ENCODE peak calls at places on chromosomes 4 and X, in seven cellular contexts. One of them, this sample, is unnamed.

GRCh38 chr4:25859429-25860148 is 3.2 kb downstream of the SEL1L3 start:
- DNase-seq in IMR-90: no peak
- DNase-seq in H1: no peak
- DNase-seq in mesenchymal stem cell: no peak
- DNase-seq in H9: no peak
- DNase-seq in mesendoderm: peak; percentile 18
- DNase-seq in neuronal stem cell: no peak
- DNase-seq in this sample: no peak

GRCh38 chr4:148224476-148224875 is 217.7 kb downstream of the NR3C2 start:
- DNase-seq in neuronal stem cell: no peak
- DNase-seq in IMR-90: no peak
- DNase-seq in mesenchymal stem cell: no peak
- DNase-seq in mesendoderm: no peak
- DNase-seq in H9: no peak
- DNase-seq in H1: no peak
- DNase-seq in this sample: peak; percentile 88

GRCh38 chr4:125115941-125116340 is 198.8 kb upstream of the FAT4 start:
- DNase-seq in IMR-90: peak; percentile 94
- DNase-seq in mesenchymal stem cell: peak; percentile 71
- DNase-seq in H1: no peak
- DNase-seq in neuronal stem cell: no peak
- DNase-seq in mesendoderm: no peak
- DNase-seq in H9: no peak
- DNase-seq in this sample: peak; percentile 27

GRCh38 chrX:23373129-23373804 is 38.6 kb downstream of the PTCHD1 start:
- DNase-seq in mesenchymal stem cell: peak; percentile 45
- DNase-seq in IMR-90: peak; percentile 68
- DNase-seq in H9: no peak
- DNase-seq in mesendoderm: no peak
- DNase-seq in neuronal stem cell: no peak
- DNase-seq in H1: no peak
- DNase-seq in this sample: no peak

GRCh38 chr4:187010052-187010451 is 286.4 kb upstream of the FAT1 start:
- DNase-seq in mesenchymal stem cell: no peak
- DNase-seq in IMR-90: peak; percentile 47
- DNase-seq in neuronal stem cell: no peak
- DNase-seq in mesendoderm: no peak
- DNase-seq in H9: no peak
- DNase-seq in H1: no peak
- DNase-seq in this sample: peak; percentile 32

GRCh38 chr4:65089666-65090065 is 580.6 kb downstream of the EPHA5 start:
- DNase-seq in H1: no peak
- DNase-seq in H9: no peak
- DNase-seq in IMR-90: no peak
- DNase-seq in neuronal stem cell: no peak
- DNase-seq in mesendoderm: peak; percentile 51
- DNase-seq in mesenchymal stem cell: peak; percentile 22
- DNase-seq in this sample: no peak

GRCh38 chr4:103482893-103483292 is 236.9 kb downstream of the TACR3 start:
- DNase-seq in IMR-90: no peak
- DNase-seq in neuronal stem cell: no peak
- DNase-seq in mesenchymal stem cell: no peak
- DNase-seq in H1: no peak
- DNase-seq in mesendoderm: no peak
- DNase-seq in H9: no peak
- DNase-seq in this sample: peak; percentile 18

GRCh38 chr4:76626686-76627465 is 191.8 kb downstream of the SHROOM3 start:
- DNase-seq in mesendoderm: peak; percentile 55
- DNase-seq in neuronal stem cell: no peak
- DNase-seq in IMR-90: peak; percentile 13
- DNase-seq in H1: no peak
- DNase-seq in mesenchymal stem cell: no peak
- DNase-seq in H9: no peak
- DNase-seq in this sample: no peak

GRCh38 chrX:57651169-57651919 is 28.7 kb downstream of the NLRP2B start:
- DNase-seq in H1: no peak
- DNase-seq in neuronal stem cell: no peak
- DNase-seq in mesenchymal stem cell: no peak
- DNase-seq in IMR-90: no peak
- DNase-seq in mesendoderm: no peak
- DNase-seq in H9: peak; percentile 28
- DNase-seq in this sample: no peak

GRCh38 chr4:183635333-183635732 is 23.7 kb downstream of the RWDD4 start:
- DNase-seq in H1: no peak
- DNase-seq in IMR-90: no peak
- DNase-seq in mesenchymal stem cell: no peak
- DNase-seq in H9: peak; percentile 55
- DNase-seq in mesendoderm: peak; percentile 53
- DNase-seq in neuronal stem cell: no peak
- DNase-seq in this sample: no peak

GRCh38 chr4:72473434-72473900 is 95.6 kb downstream of the ADAMTS3 start:
- DNase-seq in H9: no peak
- DNase-seq in mesenchymal stem cell: peak; percentile 4
- DNase-seq in neuronal stem cell: no peak
- DNase-seq in IMR-90: no peak
- DNase-seq in mesendoderm: peak; percentile 54
- DNase-seq in H1: no peak
- DNase-seq in this sample: no peak

GRCh38 chr4:172654482-172654881 is 514.1 kb upstream of the GALNT7 start:
- DNase-seq in IMR-90: no peak
- DNase-seq in H9: no peak
- DNase-seq in mesenchymal stem cell: no peak
- DNase-seq in H1: no peak
- DNase-seq in neuronal stem cell: no peak
- DNase-seq in mesendoderm: no peak
- DNase-seq in this sample: no peak

GRCh38 chrX:43349363-43349762 is 306.7 kb upstream of the MAOA start:
- DNase-seq in neuronal stem cell: peak; percentile 0
- DNase-seq in IMR-90: peak; percentile 19
- DNase-seq in H9: peak; percentile 76
- DNase-seq in H1: no peak
- DNase-seq in mesendoderm: peak; percentile 71
- DNase-seq in mesenchymal stem cell: peak; percentile 23
- DNase-seq in this sample: peak; percentile 67

GRCh38 chr4:148443550-148444295 is 1.5 kb upstream of the NR3C2 start:
- DNase-seq in H1: no peak
- DNase-seq in H9: no peak
- DNase-seq in mesenchymal stem cell: peak; percentile 5
- DNase-seq in IMR-90: no peak
- DNase-seq in neuronal stem cell: peak; percentile 29
- DNase-seq in mesendoderm: peak; percentile 6
- DNase-seq in this sample: peak; percentile 27

GRCh38 chr4:93103042-93103441 is 725.5 kb upstream of the ATOH1 start:
- DNase-seq in IMR-90: no peak
- DNase-seq in H9: peak; percentile 47
- DNase-seq in mesendoderm: peak; percentile 72
- DNase-seq in neuronal stem cell: no peak
- DNase-seq in H1: no peak
- DNase-seq in mesenchymal stem cell: no peak
- DNase-seq in this sample: no peak

DNA sequence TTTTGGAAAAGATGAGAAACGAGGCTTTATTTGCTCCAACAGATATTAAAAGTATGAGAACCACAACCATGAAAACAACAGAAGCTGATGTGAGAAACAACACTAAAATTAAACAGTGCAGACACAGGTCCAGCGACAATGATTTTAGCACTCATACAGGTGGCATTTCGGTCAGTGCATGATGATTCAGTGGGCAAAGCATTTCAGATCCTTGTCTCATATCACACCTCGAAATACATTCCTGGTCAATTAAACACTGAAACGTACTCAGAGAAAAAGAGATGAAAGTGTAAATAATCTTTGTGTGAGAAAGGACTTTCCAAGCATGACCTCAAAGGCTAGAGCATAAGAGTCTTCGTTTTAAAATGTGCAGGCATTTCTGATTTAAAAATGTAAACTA is 85.2 kb downstream of the ACOX3 start:
- DNase-seq in neuronal stem cell: no peak
- DNase-seq in mesenchymal stem cell: no peak
- DNase-seq in mesendoderm: no peak
- DNase-seq in H1: no peak
- DNase-seq in IMR-90: peak; percentile 16
- DNase-seq in H9: no peak
- DNase-seq in this sample: peak; percentile 75
- H4K8ac ChIP-seq in neuronal stem cell: no peak overlapping the region
- H4K8ac ChIP-seq in mesenchymal stem cell: no peak overlapping the region
- H4K8ac ChIP-seq in mesendoderm: no peak overlapping the region
- H4K8ac ChIP-seq in H1: no peak overlapping the region
- H4K8ac ChIP-seq in IMR-90: no peak overlapping the region
- H4K8ac ChIP-seq in H9: no peak overlapping the region
- H4K8ac ChIP-seq in this sample: no peak overlapping the region

GRCh38 chrX:104566921-104567501 is 1.0 kb downstream of the IL1RAPL2 start:
- DNase-seq in mesendoderm: peak; percentile 11
- DNase-seq in neuronal stem cell: no peak
- DNase-seq in IMR-90: no peak
- DNase-seq in H1: no peak
- DNase-seq in mesenchymal stem cell: peak; percentile 0
- DNase-seq in H9: peak; percentile 32
- DNase-seq in this sample: no peak
- H4K8ac ChIP-seq in mesendoderm: no peak overlapping the region
- H4K8ac ChIP-seq in neuronal stem cell: no peak overlapping the region
- H4K8ac ChIP-seq in IMR-90: no peak overlapping the region
- H4K8ac ChIP-seq in H1: no peak overlapping the region
- H4K8ac ChIP-seq in mesenchymal stem cell: no peak overlapping the region
- H4K8ac ChIP-seq in H9: no peak overlapping the region
- H4K8ac ChIP-seq in this sample: no peak overlapping the region

DNA sequence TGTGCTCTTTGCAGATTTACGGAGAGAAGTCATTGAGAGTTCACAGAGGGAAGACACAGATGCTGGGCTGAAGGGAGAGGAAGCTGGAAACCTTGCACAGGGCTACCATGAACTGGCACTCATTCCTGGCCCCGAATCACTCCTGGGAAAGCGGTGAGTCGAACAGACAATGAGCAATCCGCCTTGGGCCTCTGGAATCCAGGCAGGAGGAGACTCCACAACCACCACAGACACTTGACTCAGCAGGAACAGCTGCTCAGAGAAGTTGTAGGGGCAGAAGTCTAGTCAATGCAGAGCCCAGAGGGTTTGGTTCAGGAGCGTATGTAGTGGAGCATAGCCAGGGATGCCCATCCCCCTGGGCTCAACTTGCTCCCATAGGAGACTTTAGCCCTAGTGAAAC is 62.8 kb upstream of the GRIA3 start:
- DNase-seq in H9: no peak
- DNase-seq in neuronal stem cell: no peak
- DNase-seq in IMR-90: no peak
- DNase-seq in H1: no peak
- DNase-seq in mesenchymal stem cell: no peak
- DNase-seq in mesendoderm: no peak
- DNase-seq in this sample: no peak
- H4K8ac ChIP-seq in H9: no peak overlapping the region
- H4K8ac ChIP-seq in neuronal stem cell: no peak overlapping the region
- H4K8ac ChIP-seq in IMR-90: no peak overlapping the region
- H4K8ac ChIP-seq in H1: no peak overlapping the region
- H4K8ac ChIP-seq in mesenchymal stem cell: no peak overlapping the region
- H4K8ac ChIP-seq in mesendoderm: no peak overlapping the region
- H4K8ac ChIP-seq in this sample: no peak overlapping the region

GRCh38 chrX:132367984-132368383 is 120.9 kb downstream of the MBNL3 start:
- DNase-seq in mesendoderm: peak; percentile 2
- DNase-seq in IMR-90: no peak
- DNase-seq in H9: no peak
- DNase-seq in mesenchymal stem cell: peak; percentile 9
- DNase-seq in H1: no peak
- DNase-seq in neuronal stem cell: no peak
- DNase-seq in this sample: peak; percentile 65
- H4K8ac ChIP-seq in mesendoderm: no peak overlapping the region
- H4K8ac ChIP-seq in IMR-90: no peak overlapping the region
- H4K8ac ChIP-seq in H9: no peak overlapping the region
- H4K8ac ChIP-seq in mesenchymal stem cell: no peak overlapping the region
- H4K8ac ChIP-seq in H1: no peak overlapping the region
- H4K8ac ChIP-seq in neuronal stem cell: no peak overlapping the region
- H4K8ac ChIP-seq in this sample: no peak overlapping the region

GRCh38 chrX:32026772-32027171 is 954.9 kb upstream of the FTHL17 start:
- DNase-seq in neuronal stem cell: no peak
- DNase-seq in IMR-90: no peak
- DNase-seq in mesendoderm: peak; percentile 0
- DNase-seq in H9: no peak
- DNase-seq in mesenchymal stem cell: no peak
- DNase-seq in H1: no peak
- DNase-seq in this sample: no peak
- H4K8ac ChIP-seq in neuronal stem cell: no peak overlapping the region
- H4K8ac ChIP-seq in IMR-90: no peak overlapping the region
- H4K8ac ChIP-seq in mesendoderm: no peak overlapping the region
- H4K8ac ChIP-seq in H9: no peak overlapping the region
- H4K8ac ChIP-seq in mesenchymal stem cell: no peak overlapping the region
- H4K8ac ChIP-seq in H1: no peak overlapping the region
- H4K8ac ChIP-seq in this sample: no peak overlapping the region

GRCh38 chr4:2927016-2927695 is 36.0 kb downstream of the NOP14 start:
- DNase-seq in mesenchymal stem cell: no peak
- DNase-seq in H9: no peak
- DNase-seq in mesendoderm: no peak
- DNase-seq in IMR-90: no peak
- DNase-seq in neuronal stem cell: no peak
- DNase-seq in H1: no peak
- DNase-seq in this sample: no peak
- H4K8ac ChIP-seq in mesenchymal stem cell: no peak overlapping the region
- H4K8ac ChIP-seq in H9: no peak overlapping the region
- H4K8ac ChIP-seq in mesendoderm: no peak overlapping the region
- H4K8ac ChIP-seq in IMR-90: no peak overlapping the region
- H4K8ac ChIP-seq in neuronal stem cell: no peak overlapping the region
- H4K8ac ChIP-seq in H1: peak overlapping the region; percentile 1
- H4K8ac ChIP-seq in this sample: no peak overlapping the region

GRCh38 chr4:22202351-22203343 is 254.1 kb upstream of the KCNIP4 start:
- DNase-seq in mesendoderm: no peak
- DNase-seq in neuronal stem cell: no peak
- DNase-seq in H9: no peak
- DNase-seq in IMR-90: no peak
- DNase-seq in H1: no peak
- DNase-seq in mesenchymal stem cell: no peak
- DNase-seq in this sample: no peak
- H4K8ac ChIP-seq in mesendoderm: no peak overlapping the region
- H4K8ac ChIP-seq in neuronal stem cell: no peak overlapping the region
- H4K8ac ChIP-seq in H9: no peak overlapping the region
- H4K8ac ChIP-seq in IMR-90: no peak overlapping the region
- H4K8ac ChIP-seq in H1: no peak overlapping the region
- H4K8ac ChIP-seq in mesenchymal stem cell: no peak overlapping the region
- H4K8ac ChIP-seq in this sample: no peak overlapping the region

DNA sequence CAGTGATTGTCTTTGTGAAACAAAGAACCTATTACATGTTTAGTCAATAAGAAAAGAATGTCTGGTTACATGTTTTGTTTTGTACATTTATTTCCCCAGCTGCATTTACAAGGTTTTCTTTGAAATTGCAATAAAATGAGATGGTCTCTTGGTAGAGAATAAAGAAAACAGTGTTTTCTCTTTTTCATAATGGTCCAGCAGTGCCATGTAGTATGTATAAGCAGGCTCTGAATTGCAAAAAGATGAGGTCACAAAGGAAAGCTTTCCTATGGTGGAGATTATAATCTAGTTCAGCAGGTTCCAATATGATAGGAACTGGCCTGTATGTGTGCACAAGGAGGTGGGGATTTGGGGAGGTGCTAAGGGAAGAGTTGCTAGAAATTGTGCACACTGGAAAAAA is 1417.3 kb downstream of the STIM2 start:
- DNase-seq in H1: no peak
- DNase-seq in H9: no peak
- DNase-seq in mesenchymal stem cell: no peak
- DNase-seq in mesendoderm: no peak
- DNase-seq in IMR-90: peak; percentile 16
- DNase-seq in neuronal stem cell: no peak
- DNase-seq in this sample: no peak
- H4K8ac ChIP-seq in H1: no peak overlapping the region
- H4K8ac ChIP-seq in H9: no peak overlapping the region
- H4K8ac ChIP-seq in mesenchymal stem cell: no peak overlapping the region
- H4K8ac ChIP-seq in mesendoderm: no peak overlapping the region
- H4K8ac ChIP-seq in IMR-90: no peak overlapping the region
- H4K8ac ChIP-seq in neuronal stem cell: no peak overlapping the region
- H4K8ac ChIP-seq in this sample: no peak overlapping the region